ENCODE peak calls at places on chromosomes 5 and 9, in eight cellular contexts. C is AG04450, L is tibial nerve, G is brain microvascular endothelial cell, J is small intestine, A is WERI-Rb-1, N is lower lobe of right lung, X is GM23338. O is an unnamed sample.

GRCh38 chr9:73871636-73872035 is 625.5 kb upstream of the RORB start:
- DNase-seq in C (no peak), L (no peak), G (no peak), J (no peak), A (no peak), N (no peak), X (peak; percentile 12), O (no peak)

GRCh38 chr9:115786321-115786720 is 367.3 kb upstream of the PAPPA start:
- DNase-seq in C (no peak), L (no peak), G (peak; percentile 63), J (no peak), A (no peak), N (no peak), X (no peak), O (no peak)

GRCh38 chr9:89149726-89150125 is 28.9 kb downstream of the SHC3 start:
- DNase-seq in C (no peak), L (no peak), G (peak; percentile 76), J (no peak), A (no peak), N (no peak), X (no peak), O (no peak)

GRCh38 chr5:38059876-38060275 is 198.5 kb upstream of the EGFLAM start:
- DNase-seq in C (no peak), L (no peak), G (no peak), J (no peak), A (no peak), N (no peak), X (no peak), O (no peak)

GRCh38 chr5:143693691-143694252 is 118.2 kb upstream of the HMHB1 start:
- DNase-seq in C (no peak), L (no peak), G (no peak), J (peak; percentile 44), A (no peak), N (no peak), X (no peak), O (no peak)

GRCh38 chr9:113187935-113188595 is 33.0 kb downstream of the FKBP15 start:
- DNase-seq in C (peak; percentile 76), L (peak; percentile 71), G (peak; percentile 94), J (no peak), A (no peak), N (peak; percentile 70), X (no peak), O (peak; percentile 23)

GRCh38 chr5:151348789-151349188 is 1.4 kb upstream of the SLC36A2 start:
- DNase-seq in C (no peak), L (no peak), G (no peak), J (no peak), A (no peak), N (no peak), X (no peak), O (no peak)

GRCh38 chr5:128446-128845 is 36.5 kb downstream of the PLEKHG4B start:
- DNase-seq in C (no peak), L (no peak), G (no peak), J (no peak), A (no peak), N (no peak), X (no peak), O (no peak)

GRCh38 chr5:107393846-107394245 is 276.9 kb downstream of the EFNA5 start:
- DNase-seq in C (no peak), L (no peak), G (no peak), J (no peak), A (no peak), N (no peak), X (no peak), O (no peak)

GRCh38 chr5:143887901-143888648 is 76.1 kb downstream of the HMHB1 start:
- DNase-seq in C (no peak), L (no peak), G (peak; percentile 63), J (no peak), A (no peak), N (no peak), X (no peak), O (peak; percentile 52)

GRCh38 chr9:111661150-111661801 is at the start of gene GNG10:
- DNase-seq in C (no peak), L (peak; percentile 24), G (peak; percentile 40), J (peak; percentile 55), A (peak; percentile 70), N (peak; percentile 75), X (peak; percentile 57), O (peak; percentile 78)

GRCh38 chr5:179371681-179372675 is 26.7 kb upstream of the ADAMTS2 start:
- DNase-seq in C (no peak), L (no peak), G (no peak), J (no peak), A (peak; percentile 43), N (no peak), X (no peak), O (no peak)

GRCh38 chr9:83204047-83204446 is 141.1 kb upstream of the RASEF start:
- DNase-seq in C (no peak), L (no peak), G (no peak), J (no peak), A (no peak), N (no peak), X (no peak), O (no peak)

GRCh38 chr9:104608336-104608735 is 2.9 kb upstream of the OR13C2 start:
- DNase-seq in C (no peak), L (no peak), G (no peak), J (no peak), A (no peak), N (no peak), X (peak; percentile 21), O (no peak)

GRCh38 chr5:14062178-14062577 is 81.0 kb upstream of the TRIO start:
- DNase-seq in C (no peak), L (no peak), G (no peak), J (no peak), A (no peak), N (no peak), X (no peak), O (no peak)

GRCh38 chr5:112492291-112492690 is 73.2 kb upstream of the EPB41L4A start:
- DNase-seq in C (peak; percentile 21), L (no peak), G (peak; percentile 63), J (peak; percentile 5), A (peak; percentile 75), N (peak; percentile 53), X (peak; percentile 88), O (peak; percentile 77)

GRCh38 chr5:32285489-32286138 is 27.1 kb downstream of the MTMR12 start:
- DNase-seq in C (no peak), L (no peak), G (no peak), J (no peak), A (no peak), N (no peak), X (no peak), O (no peak)

GRCh38 chr5:112161392-112161748 is 257.7 kb downstream of the EPB41L4A start:
- DNase-seq in C (no peak), L (no peak), G (no peak), J (no peak), A (no peak), N (no peak), X (no peak), O (no peak)

GRCh38 chr5:63648376-63648775 is 313.9 kb downstream of the HTR1A start:
- DNase-seq in C (no peak), L (no peak), G (no peak), J (no peak), A (no peak), N (no peak), X (peak; percentile 19), O (no peak)

GRCh38 chr9:114004221-114004716 is 73.8 kb downstream of the AMBP start:
- DNase-seq in C (no peak), L (peak; percentile 39), G (peak; percentile 43), J (no peak), A (peak; percentile 6), N (no peak), X (no peak), O (no peak)

GRCh38 chr9:125544474-125544873 is 162.5 kb downstream of the MAPKAP1 start:
- DNase-seq in C (no peak), L (no peak), G (no peak), J (no peak), A (no peak), N (no peak), X (no peak), O (no peak)
- H3K27ac ChIP-seq in C (peak overlapping the region; percentile 66), L (no peak overlapping the region), G (no peak overlapping the region), J (peak overlapping the region; percentile 55), A (no peak overlapping the region), N (peak overlapping the region; percentile 44), X (no peak overlapping the region), O (no peak overlapping the region)

GRCh38 chr9:8750639-8751041 is 951.1 kb upstream of the DMAC1 start:
- DNase-seq in C (no peak), L (no peak), G (no peak), J (no peak), A (no peak), N (no peak), X (peak; percentile 27), O (no peak)

GRCh38 chr9:8745347-8745746 is 945.8 kb upstream of the DMAC1 start:
- DNase-seq in C (no peak), L (no peak), G (no peak), J (no peak), A (no peak), N (no peak), X (no peak), O (no peak)
- H3K4me3 ChIP-seq in C (no peak overlapping the region), L (no peak overlapping the region), G (no peak overlapping the region), J (no peak overlapping the region), A (no peak overlapping the region), N (no peak overlapping the region), X (no peak overlapping the region), O (no peak overlapping the region)

DNA sequence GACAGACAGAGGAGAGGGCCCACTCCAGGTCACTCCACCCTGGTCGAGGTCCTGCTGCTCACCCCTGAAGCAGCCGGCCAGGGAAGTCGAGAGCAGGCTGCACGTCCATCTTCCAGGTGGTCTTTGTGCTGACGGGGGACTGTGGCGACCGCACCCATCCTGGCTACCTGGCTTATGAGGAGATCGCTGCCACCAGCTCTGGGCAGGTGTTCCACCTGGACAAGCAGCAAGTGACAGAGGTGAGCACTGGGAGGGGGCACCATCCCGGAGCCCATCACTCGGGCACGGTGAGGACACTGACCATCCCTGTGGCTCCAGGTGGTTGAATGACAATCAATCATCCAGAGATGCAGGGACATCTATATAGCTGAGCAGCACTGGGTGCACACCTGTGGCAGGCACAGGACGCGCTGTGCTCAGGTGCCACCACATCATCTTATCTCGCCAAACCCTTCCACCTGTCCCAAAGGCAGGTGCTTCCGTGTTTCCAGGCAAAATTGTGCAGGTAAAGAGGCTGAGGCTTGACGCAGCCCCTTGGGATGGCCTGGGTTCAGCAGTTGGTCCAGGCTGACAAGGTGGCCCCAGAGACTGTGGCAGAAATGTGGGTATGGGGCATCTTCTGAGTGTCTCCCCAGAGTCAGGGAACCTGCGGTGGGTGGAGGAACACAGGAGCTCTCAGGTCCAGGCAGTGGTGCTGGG is 20.7 kb downstream of the HMCN2 start:
- DNase-seq in C (no peak), L (no peak), G (no peak), J (no peak), A (no peak), N (peak; percentile 5), X (no peak), O (no peak)
- H3K27ac ChIP-seq in C (no peak overlapping the region), L (no peak overlapping the region), G (no peak overlapping the region), J (peak overlapping the region; percentile 9), A (no peak overlapping the region), N (peak overlapping the region; percentile 76), X (no peak overlapping the region), O (no peak overlapping the region)

DNA sequence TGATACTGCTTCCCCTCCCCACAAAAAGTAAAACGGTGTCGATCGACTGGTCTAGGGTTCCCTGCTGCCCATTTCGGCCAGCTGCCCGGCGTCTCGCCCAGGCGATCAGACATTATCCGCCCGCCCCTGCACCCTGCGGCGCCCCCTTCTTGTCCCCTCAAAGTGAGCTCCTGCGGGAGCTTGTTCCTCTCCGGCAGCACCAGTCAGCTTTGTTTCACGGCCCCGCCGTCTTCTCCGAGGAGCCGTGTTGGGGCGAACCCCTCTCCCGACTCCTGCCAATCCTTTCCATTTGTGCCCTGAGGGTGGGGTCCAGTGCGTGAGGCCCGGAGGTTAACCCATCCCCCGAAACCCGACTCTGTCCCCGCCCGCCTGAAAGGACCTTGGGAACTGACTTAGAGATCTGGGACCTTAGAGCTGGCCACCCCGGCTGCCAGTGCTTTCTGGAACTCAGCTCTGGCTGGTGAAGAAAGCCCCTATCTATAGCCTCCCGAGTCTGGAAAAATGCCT is 518 bp downstream of the UBE2B start:
- DNase-seq in C (no peak), L (peak; percentile 23), G (peak; percentile 22), J (peak; percentile 78), A (peak; percentile 67), N (peak; percentile 74), X (peak; percentile 89), O (peak; percentile 44)
- H3K4me3 ChIP-seq in C (peak overlapping the region; percentile 96), L (peak overlapping the region; percentile 93), G (peak overlapping the region; percentile 97), J (peak overlapping the region; percentile 100), A (peak overlapping the region; percentile 92), N (peak overlapping the region; percentile 95), X (peak overlapping the region; percentile 94), O (peak overlapping the region; percentile 66)

O was measured in A673.